ENCODE peak calls at places on chromosome 21, in five cellular contexts. W, B, N, A and J are unnamed samples.

GRCh38 chr21:27201197-27201596 is 234.3 kb upstream of the ADAMTS5 start:
- DNase-seq in W (no peak), N (no peak), A (no peak), B (peak), J (no peak)

GRCh38 chr21:35980821-35981220 is 79.5 kb downstream of the SETD4 start:
- DNase-seq in W (no peak), B (no peak), N (no peak), A (no peak), J (no peak)

GRCh38 chr21:29064850-29065481 is 8.5 kb downstream of the CCT8 start:
- DNase-seq in W (no peak), A (no peak), B (no peak), N (no peak), J (no peak)

GRCh38 chr21:28359300-28359699 is 633.4 kb downstream of the LTN1 start:
- DNase-seq in W (no peak), A (no peak), N (no peak), B (no peak), J (no peak)

GRCh38 chr21:14995695-14996490 is 68.9 kb downstream of the NRIP1 start:
- DNase-seq in W (peak), A (peak), N (no peak), B (peak), J (peak)

GRCh38 chr21:16047857-16048256 is 318.1 kb downstream of the USP25 start:
- DNase-seq in A (no peak), W (no peak), N (peak), B (no peak), J (no peak)

GRCh38 chr21:38760017-38760761 is 45.5 kb upstream of the ETS2 start:
- DNase-seq in A (no peak), W (no peak), N (no peak), B (peak), J (no peak)

GRCh38 chr21:42539931-42540343 is 26.3 kb downstream of the SLC37A1 start:
- DNase-seq in N (no peak), A (no peak), B (no peak), W (no peak), J (no peak)

GRCh38 chr21:38806153-38806941 is 618 bp downstream of the ETS2 start:
- DNase-seq in W (no peak), B (no peak), N (no peak), A (no peak), J (no peak)

GRCh38 chr21:25296239-25296638 is 311.0 kb downstream of the MRPL39 start:
- DNase-seq in N (no peak), B (peak), W (no peak), A (no peak), J (no peak)

GRCh38 chr21:39843483-39843882 is 23.8 kb upstream of the PCP4 start:
- DNase-seq in N (no peak), W (no peak), A (no peak), B (no peak), J (no peak)

GRCh38 chr21:33261635-33262034 is 4.5 kb upstream of the IL10RB start:
- DNase-seq in A (no peak), B (peak), N (peak), W (no peak), J (peak)

GRCh38 chr21:42878993-42879787 is at the start of gene WDR4:
- DNase-seq in A (peak), N (peak), B (peak), W (peak), J (peak)

GRCh38 chr21:15749868-15750174 is 20.0 kb downstream of the USP25 start:
- DNase-seq in A (no peak), B (peak), N (no peak), W (no peak), J (no peak)

DNA sequence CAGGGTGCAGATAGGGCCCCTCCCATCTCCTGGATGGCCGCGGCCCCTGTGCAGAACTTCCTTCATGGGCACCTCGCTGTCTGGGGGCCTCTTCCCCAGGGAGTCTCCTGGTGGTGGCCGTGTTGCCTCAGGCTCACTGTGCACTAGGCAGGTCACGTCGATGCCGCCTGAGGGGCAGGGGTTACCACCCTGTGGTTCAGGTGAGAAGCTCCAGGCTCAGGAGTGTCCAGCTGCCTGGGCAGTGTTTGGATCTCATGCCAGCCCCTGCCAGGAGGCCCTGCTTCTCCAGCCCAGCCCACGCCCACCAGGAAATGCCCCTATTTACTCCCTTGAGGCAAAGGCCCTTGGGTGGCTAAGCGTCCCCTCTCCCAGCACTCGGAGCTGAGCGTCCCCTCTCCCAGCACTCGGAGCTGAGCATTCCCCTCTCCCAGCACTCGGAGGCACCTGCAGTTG is 2.1 kb downstream of the ITGB2 start:
- DNase-seq in B (no peak), A (no peak), W (no peak), N (no peak), J (no peak)
- H3K4me3 ChIP-seq in B (no peak), A (no peak), W (no peak), N (no peak), J (no peak)

DNA sequence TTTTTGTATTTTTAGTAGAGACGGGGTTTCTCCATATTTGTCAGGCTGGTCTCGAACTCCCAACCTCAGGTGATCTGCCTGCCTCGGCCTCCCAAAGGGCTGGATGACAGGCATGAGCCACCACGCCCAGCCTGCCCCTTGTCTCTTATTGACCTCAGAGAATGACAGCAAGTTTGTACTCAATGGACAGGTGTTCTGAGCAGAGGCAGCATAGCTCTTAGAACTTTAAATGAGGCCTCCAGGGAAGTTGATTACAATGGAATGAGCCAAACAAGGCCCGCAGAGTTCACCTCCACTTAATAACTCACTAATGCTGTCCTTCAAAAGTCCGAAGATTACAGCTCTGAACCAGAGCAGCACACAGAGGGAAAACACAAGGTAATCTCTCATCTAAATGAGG is 10.9 kb downstream of the TMPRSS2 start:
- DNase-seq in N (no peak), B (no peak), W (no peak), A (no peak), J (no peak)
- TF ChIP-seq CTCF in N (no peak), B (no peak), W (no peak), A (no peak), J (no peak)

GRCh38 chr21:40846057-40846456 is 901 bp downstream of the DSCAM start:
- DNase-seq in N (no peak), B (no peak), W (no peak), A (peak), J (no peak)

GRCh38 chr21:40846566-40847411 is at the start of gene DSCAM:
- DNase-seq in W (no peak), N (no peak), B (no peak), A (peak), J (no peak)

GRCh38 chr21:40842197-40842552 is 4.8 kb downstream of the DSCAM start:
- DNase-seq in N (no peak), W (no peak), B (no peak), A (no peak), J (no peak)

GRCh38 chr21:40845621-40846020 is 1.3 kb downstream of the DSCAM start:
- DNase-seq in B (no peak), N (peak), A (peak), W (no peak), J (no peak)

DNA sequence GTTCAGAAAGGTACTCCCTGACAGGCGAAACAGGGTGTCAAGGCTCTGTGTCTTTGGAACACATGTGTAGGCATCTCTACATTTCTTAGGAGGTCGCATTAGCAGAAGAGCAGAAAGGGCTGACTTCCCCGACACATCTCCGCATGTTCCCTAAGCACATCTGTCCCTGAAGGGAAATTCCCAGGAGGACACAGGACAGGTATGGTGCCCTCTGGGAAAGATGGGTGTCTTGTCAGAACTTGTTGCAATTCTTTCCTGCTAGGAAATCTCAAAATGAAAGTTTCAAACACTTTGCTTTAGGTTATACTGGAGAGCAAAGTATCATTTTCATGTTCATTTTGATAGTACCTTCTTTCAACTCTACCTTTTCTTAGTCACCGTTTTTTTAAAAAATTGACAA is 2.0 kb downstream of the DSCAM start:
- DNase-seq in A (peak), B (no peak), W (no peak), N (no peak), J (no peak)
- H3K4me3 ChIP-seq in A (peak), B (no peak), W (no peak), N (no peak), J (no peak)

DNA sequence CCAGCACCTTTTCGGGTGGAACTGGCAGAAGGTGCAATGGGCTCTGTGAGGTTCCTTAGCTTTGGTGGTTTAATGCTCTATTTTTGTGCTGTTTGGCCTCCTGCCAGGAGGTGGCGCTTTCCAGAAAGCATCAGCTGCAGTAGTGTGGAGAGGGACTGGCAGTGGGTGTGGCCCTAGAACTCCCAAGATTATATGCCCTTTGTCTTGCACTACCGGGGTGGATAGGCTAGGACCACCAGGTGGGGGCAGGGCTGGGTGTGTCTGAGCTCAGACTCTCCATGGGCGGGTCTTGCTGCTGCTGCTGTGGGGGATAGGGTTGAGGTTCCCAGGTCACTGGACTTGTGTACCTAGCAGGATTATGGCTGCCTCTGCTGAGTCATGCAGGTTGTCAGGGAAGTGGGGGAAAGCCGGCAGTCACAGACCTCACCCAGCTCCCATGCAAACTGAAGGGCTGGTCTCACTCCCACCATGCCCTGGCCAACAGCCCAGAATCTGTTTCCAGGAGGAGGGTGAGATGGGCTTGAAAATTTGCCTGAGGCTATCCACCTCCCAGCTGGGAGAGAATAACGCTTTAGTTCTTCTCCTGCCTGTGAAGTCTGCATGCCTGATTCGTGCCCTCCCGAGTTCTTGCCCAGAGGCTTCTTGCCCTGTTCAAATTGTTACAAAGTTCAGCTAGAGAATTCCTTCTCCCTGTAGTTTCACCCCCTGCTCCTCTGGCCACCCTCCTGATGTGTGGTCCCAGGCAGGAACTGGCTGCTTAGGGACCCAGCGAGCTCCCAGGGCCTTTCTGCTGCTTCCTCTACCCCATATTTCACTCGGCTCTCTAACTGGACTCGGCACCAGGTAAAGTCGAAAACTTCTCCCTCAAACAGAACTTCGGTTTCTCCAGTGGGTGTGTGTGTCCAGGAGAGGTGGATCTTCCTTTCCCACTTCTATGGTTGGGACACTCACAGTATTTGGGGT is 76.5 kb upstream of the BTG3 start:
- DNase-seq in W (no peak), B (peak), A (peak), N (no peak), J (peak)
- TF ChIP-seq CTCF in W (peak), B (peak), A (peak), N (no peak), J (peak)

DNA sequence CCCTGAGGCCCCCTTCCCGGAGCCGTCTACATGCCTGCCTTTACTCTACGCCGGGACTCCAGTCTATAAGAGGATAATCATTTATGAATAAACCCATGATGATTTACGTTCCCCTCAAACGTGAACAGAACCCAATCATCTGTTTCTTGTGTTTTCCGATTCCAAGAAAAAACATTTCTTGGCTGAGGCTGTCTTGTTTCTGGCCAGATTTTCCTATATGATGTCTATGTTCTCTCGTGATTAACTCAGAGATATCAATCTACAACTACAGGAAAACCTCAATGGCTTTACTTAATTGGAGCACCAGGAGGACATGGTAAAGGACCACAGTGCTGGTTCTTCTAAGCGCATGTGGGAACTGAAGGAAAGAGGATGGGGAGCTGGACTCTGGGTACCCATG is 22.3 kb downstream of the RCAN1 start:
- DNase-seq in B (no peak), W (no peak), A (no peak), N (no peak), J (no peak)
- H3K4me3 ChIP-seq in B (no peak), W (no peak), A (no peak), N (no peak), J (no peak)

DNA sequence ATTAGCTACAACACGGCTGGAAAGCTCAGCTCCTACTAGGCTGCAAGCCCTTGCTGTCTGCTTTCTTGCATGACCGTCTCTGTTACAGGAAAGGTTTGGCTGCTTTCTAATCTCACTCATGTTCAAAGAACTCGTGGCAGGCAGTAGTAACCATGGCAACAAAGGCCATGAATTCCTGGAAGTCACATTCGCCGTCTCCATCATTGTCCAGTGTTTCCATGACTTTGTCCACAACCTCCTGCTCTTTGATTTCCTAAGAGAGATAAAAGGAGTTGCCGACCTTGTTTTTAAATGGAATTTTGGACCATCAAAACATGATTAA is 5.7 kb downstream of the S100B start:
- DNase-seq in N (peak), W (peak), B (peak), A (no peak), J (peak)
- TF ChIP-seq CTCF in N (no peak), W (no peak), B (no peak), A (no peak), J (no peak)